ENCODE peak calls at places on chromosomes 12 and 14, in ten cellular contexts. G, R, Q, O, C, J, Z, W, F and E are unnamed samples.

GRCh38 chr12:22974865-22975264 is 349.9 kb downstream of the ETNK1 start:
- DNase-seq in W (no peak), Q (peak), Z (no peak), O (no peak), C (peak), R (no peak), J (no peak), G (no peak), F (no peak), E (no peak)

GRCh38 chr12:131340616-131341210 is 370.2 kb upstream of the SFSWAP start:
- DNase-seq in Z (no peak), F (no peak), C (no peak), O (no peak), W (no peak), Q (no peak), J (no peak), R (no peak), G (no peak), E (no peak)

GRCh38 chr12:48947727-48948126 is 9.6 kb downstream of the ARF3 start:
- DNase-seq in R (no peak), W (no peak), J (no peak), C (no peak), F (no peak), G (no peak), Q (no peak), O (no peak), Z (peak), E (no peak)

GRCh38 chr12:6461401-6462233 is 8.9 kb downstream of the VAMP1 start:
- DNase-seq in R (no peak), W (no peak), Z (peak), J (peak), G (peak), Q (no peak), F (peak), C (no peak), O (no peak), E (peak)

GRCh38 chr14:23068792-23069412 is 11.6 kb upstream of the CDH24 start:
- DNase-seq in C (peak), Z (peak), R (no peak), J (peak), G (no peak), F (peak), O (peak), W (peak), Q (peak), E (peak)

GRCh38 chr14:103879118-103879569 is 31.8 kb upstream of the PPP1R13B start:
- DNase-seq in R (no peak), Z (no peak), G (no peak), Q (no peak), F (no peak), C (no peak), O (no peak), J (no peak), W (no peak), E (no peak)

GRCh38 chr12:90683871-90684270 is 271.1 kb downstream of the CCER1 start:
- DNase-seq in C (no peak), J (no peak), O (no peak), W (no peak), Z (no peak), F (no peak), G (no peak), R (no peak), Q (no peak), E (no peak)

GRCh38 chr14:91877376-91877775 is 10.0 kb upstream of the TC2N start:
- DNase-seq in R (no peak), Q (no peak), F (no peak), W (no peak), O (no peak), C (no peak), J (no peak), G (no peak), Z (no peak), E (no peak)

GRCh38 chr12:117155278-117156060 is 34.8 kb downstream of the FBXO21 start:
- DNase-seq in W (peak), G (no peak), R (peak), O (peak), Z (peak), Q (peak), F (peak), C (peak), J (peak), E (peak)

GRCh38 chr14:50061664-50062437 is 54.5 kb downstream of the VCPKMT start:
- DNase-seq in O (no peak), R (peak), Z (peak), W (no peak), F (peak), C (no peak), J (peak), Q (peak), G (no peak), E (peak)

GRCh38 chr12:112848972-112849371 is 57.4 kb downstream of the RPH3A start:
- DNase-seq in J (no peak), G (no peak), R (peak), Q (no peak), O (no peak), C (no peak), Z (no peak), W (no peak), F (no peak), E (no peak)

GRCh38 chr12:68932123-68932700 is 759 bp downstream of the CPM start:
- DNase-seq in Q (peak), G (peak), W (no peak), Z (peak), C (peak), R (peak), J (no peak), O (no peak), F (peak), E (peak)

GRCh38 chr12:3357950-3358525 is 133.0 kb upstream of the PRMT8 start:
- DNase-seq in Q (no peak), O (no peak), Z (no peak), F (no peak), R (no peak), G (no peak), W (no peak), C (no peak), J (no peak), E (no peak)

GRCh38 chr14:55160989-55161388 is 30.4 kb downstream of the DLGAP5 start:
- DNase-seq in F (peak), R (peak), Q (peak), G (peak), Z (no peak), J (no peak), O (no peak), C (peak), W (no peak), E (no peak)

GRCh38 chr12:68375701-68376469 is 43.7 kb upstream of the MDM1 start:
- DNase-seq in C (no peak), F (no peak), J (no peak), O (no peak), R (no peak), G (no peak), Q (no peak), Z (no peak), W (no peak), E (no peak)

GRCh38 chr14:61186793-61187641 is 94.1 kb downstream of the TMEM30B start:
- DNase-seq in G (no peak), Z (no peak), Q (no peak), J (no peak), C (no peak), F (no peak), R (no peak), O (no peak), W (no peak), E (no peak)

GRCh38 chr14:34111933-34112332 is 161.1 kb upstream of the EGLN3 start:
- DNase-seq in W (no peak), O (no peak), R (no peak), C (no peak), J (no peak), Q (no peak), G (no peak), F (no peak), Z (no peak), E (no peak)

GRCh38 chr14:99190696-99191662 is 81.0 kb downstream of the BCL11B start:
- DNase-seq in C (no peak), Z (no peak), O (no peak), J (no peak), R (no peak), G (no peak), W (no peak), F (no peak), Q (no peak), E (no peak)

GRCh38 chr12:111313833-111314259 is 55.0 kb downstream of the PHETA1 start:
- DNase-seq in O (peak), C (peak), Q (peak), W (peak), G (peak), R (peak), J (peak), Z (peak), F (peak), E (peak)

GRCh38 chr14:21267431-21267845 is 1.8 kb downstream of the HNRNPC start:
- DNase-seq in Z (no peak), R (no peak), W (no peak), J (no peak), O (no peak), G (no peak), F (no peak), Q (no peak), C (no peak), E (no peak)

GRCh38 chr12:94563261-94563660 is 87.1 kb downstream of the TMCC3 start:
- DNase-seq in W (no peak), G (no peak), F (no peak), Z (no peak), O (no peak), J (no peak), R (no peak), Q (no peak), C (no peak), E (no peak)

GRCh38 chr14:92704036-92704804 is 44.2 kb downstream of the LGMN start:
- DNase-seq in Q (no peak), Z (peak), W (no peak), F (peak), J (no peak), O (no peak), C (no peak), G (no peak), R (no peak), E (no peak)

GRCh38 chr14:50028458-50028857 is 87.9 kb downstream of the VCPKMT start:
- DNase-seq in G (no peak), W (no peak), F (no peak), Z (no peak), Q (no peak), J (no peak), O (no peak), C (no peak), R (no peak), E (no peak)

GRCh38 chr12:65999564-66000280 is 130.8 kb downstream of the LLPH start:
- DNase-seq in C (no peak), Q (peak), Z (no peak), R (no peak), J (no peak), W (no peak), G (no peak), O (no peak), F (no peak), E (no peak)

GRCh38 chr12:111093428-111094142 is 173.2 kb upstream of the MYL2 start:
- DNase-seq in Q (no peak), J (no peak), C (no peak), R (no peak), G (no peak), F (peak), O (no peak), W (no peak), Z (no peak), E (no peak)